ENCODE peak calls at places on chromosomes 6 and 20, in seven cellular contexts. One of them, this sample, is unnamed.

GRCh38 chr20:51639206-51639832 is 96.8 kb upstream of the NFATC2 start:
- DNase-seq in activated effector memory CD4-positive, alpha-beta T cell treated with anti-CD3 and anti-CD28 coated beads, Interleukin-2, amount 50 U/mL, for 16 hours: peak
- DNase-seq in hypothalamus: peak
- DNase-seq in NCI-H748 treated with DMSO at 0.1 percent for 48 hours: peak
- DNase-seq in activated CD4-positive, alpha-beta T cell treated with anti-CD3 and anti-CD28 coated beads for 24 hours: peak
- DNase-seq in dermis microvascular lymphatic vessel endothelial cell: peak
- DNase-seq in GM10248: peak
- DNase-seq in this sample: peak

GRCh38 chr20:35192071-35192872 is 20.4 kb downstream of the PROCR start:
- DNase-seq in activated effector memory CD4-positive, alpha-beta T cell treated with anti-CD3 and anti-CD28 coated beads, Interleukin-2, amount 50 U/mL, for 16 hours: no peak
- DNase-seq in hypothalamus: no peak
- DNase-seq in activated CD4-positive, alpha-beta T cell treated with anti-CD3 and anti-CD28 coated beads for 24 hours: no peak
- DNase-seq in NCI-H748 treated with DMSO at 0.1 percent for 48 hours: no peak
- DNase-seq in dermis microvascular lymphatic vessel endothelial cell: no peak
- DNase-seq in GM10248: no peak
- DNase-seq in this sample: no peak

GRCh38 chr6:138981416-138981815 is 6.6 kb downstream of the REPS1 start:
- DNase-seq in GM10248: no peak
- DNase-seq in hypothalamus: no peak
- DNase-seq in activated effector memory CD4-positive, alpha-beta T cell treated with anti-CD3 and anti-CD28 coated beads, Interleukin-2, amount 50 U/mL, for 16 hours: no peak
- DNase-seq in NCI-H748 treated with DMSO at 0.1 percent for 48 hours: no peak
- DNase-seq in activated CD4-positive, alpha-beta T cell treated with anti-CD3 and anti-CD28 coated beads for 24 hours: no peak
- DNase-seq in dermis microvascular lymphatic vessel endothelial cell: no peak
- DNase-seq in this sample: no peak

GRCh38 chr6:22880686-22881433 is 311.5 kb downstream of the HDGFL1 start:
- DNase-seq in activated CD4-positive, alpha-beta T cell treated with anti-CD3 and anti-CD28 coated beads for 24 hours: no peak
- DNase-seq in activated effector memory CD4-positive, alpha-beta T cell treated with anti-CD3 and anti-CD28 coated beads, Interleukin-2, amount 50 U/mL, for 16 hours: no peak
- DNase-seq in NCI-H748 treated with DMSO at 0.1 percent for 48 hours: no peak
- DNase-seq in GM10248: no peak
- DNase-seq in hypothalamus: no peak
- DNase-seq in dermis microvascular lymphatic vessel endothelial cell: peak
- DNase-seq in this sample: no peak

GRCh38 chr20:22127587-22127986 is 422.1 kb downstream of the PAX1 start:
- DNase-seq in dermis microvascular lymphatic vessel endothelial cell: no peak
- DNase-seq in activated CD4-positive, alpha-beta T cell treated with anti-CD3 and anti-CD28 coated beads for 24 hours: no peak
- DNase-seq in GM10248: no peak
- DNase-seq in NCI-H748 treated with DMSO at 0.1 percent for 48 hours: no peak
- DNase-seq in activated effector memory CD4-positive, alpha-beta T cell treated with anti-CD3 and anti-CD28 coated beads, Interleukin-2, amount 50 U/mL, for 16 hours: no peak
- DNase-seq in hypothalamus: no peak
- DNase-seq in this sample: no peak

GRCh38 chr6:45187841-45188240 is 140.3 kb upstream of the RUNX2 start:
- DNase-seq in GM10248: no peak
- DNase-seq in activated CD4-positive, alpha-beta T cell treated with anti-CD3 and anti-CD28 coated beads for 24 hours: no peak
- DNase-seq in NCI-H748 treated with DMSO at 0.1 percent for 48 hours: no peak
- DNase-seq in hypothalamus: no peak
- DNase-seq in activated effector memory CD4-positive, alpha-beta T cell treated with anti-CD3 and anti-CD28 coated beads, Interleukin-2, amount 50 U/mL, for 16 hours: no peak
- DNase-seq in dermis microvascular lymphatic vessel endothelial cell: no peak
- DNase-seq in this sample: no peak

GRCh38 chr6:14079433-14079832 is 38.1 kb upstream of the CD83 start:
- DNase-seq in GM10248: no peak
- DNase-seq in activated effector memory CD4-positive, alpha-beta T cell treated with anti-CD3 and anti-CD28 coated beads, Interleukin-2, amount 50 U/mL, for 16 hours: no peak
- DNase-seq in activated CD4-positive, alpha-beta T cell treated with anti-CD3 and anti-CD28 coated beads for 24 hours: no peak
- DNase-seq in NCI-H748 treated with DMSO at 0.1 percent for 48 hours: no peak
- DNase-seq in hypothalamus: no peak
- DNase-seq in dermis microvascular lymphatic vessel endothelial cell: no peak
- DNase-seq in this sample: no peak

GRCh38 chr6:33413200-33413599 is 2.4 kb downstream of the PHF1 start:
- DNase-seq in activated effector memory CD4-positive, alpha-beta T cell treated with anti-CD3 and anti-CD28 coated beads, Interleukin-2, amount 50 U/mL, for 16 hours: no peak
- DNase-seq in activated CD4-positive, alpha-beta T cell treated with anti-CD3 and anti-CD28 coated beads for 24 hours: no peak
- DNase-seq in GM10248: no peak
- DNase-seq in NCI-H748 treated with DMSO at 0.1 percent for 48 hours: no peak
- DNase-seq in hypothalamus: no peak
- DNase-seq in dermis microvascular lymphatic vessel endothelial cell: no peak
- DNase-seq in this sample: no peak

GRCh38 chr20:61812771-61813485 is 252.8 kb downstream of the TAF4 start:
- DNase-seq in dermis microvascular lymphatic vessel endothelial cell: no peak
- DNase-seq in NCI-H748 treated with DMSO at 0.1 percent for 48 hours: no peak
- DNase-seq in GM10248: no peak
- DNase-seq in hypothalamus: no peak
- DNase-seq in activated effector memory CD4-positive, alpha-beta T cell treated with anti-CD3 and anti-CD28 coated beads, Interleukin-2, amount 50 U/mL, for 16 hours: no peak
- DNase-seq in activated CD4-positive, alpha-beta T cell treated with anti-CD3 and anti-CD28 coated beads for 24 hours: no peak
- DNase-seq in this sample: no peak

GRCh38 chr6:36120979-36121706 is 9.2 kb upstream of the MAPK13 start:
- DNase-seq in GM10248: no peak
- DNase-seq in activated effector memory CD4-positive, alpha-beta T cell treated with anti-CD3 and anti-CD28 coated beads, Interleukin-2, amount 50 U/mL, for 16 hours: peak
- DNase-seq in activated CD4-positive, alpha-beta T cell treated with anti-CD3 and anti-CD28 coated beads for 24 hours: no peak
- DNase-seq in NCI-H748 treated with DMSO at 0.1 percent for 48 hours: no peak
- DNase-seq in dermis microvascular lymphatic vessel endothelial cell: peak
- DNase-seq in hypothalamus: no peak
- DNase-seq in this sample: peak

GRCh38 chr20:44924526-44924925 is 14.7 kb downstream of the PABPC1L start:
- DNase-seq in hypothalamus: no peak
- DNase-seq in activated CD4-positive, alpha-beta T cell treated with anti-CD3 and anti-CD28 coated beads for 24 hours: no peak
- DNase-seq in GM10248: no peak
- DNase-seq in dermis microvascular lymphatic vessel endothelial cell: no peak
- DNase-seq in NCI-H748 treated with DMSO at 0.1 percent for 48 hours: no peak
- DNase-seq in activated effector memory CD4-positive, alpha-beta T cell treated with anti-CD3 and anti-CD28 coated beads, Interleukin-2, amount 50 U/mL, for 16 hours: no peak
- DNase-seq in this sample: no peak

GRCh38 chr6:53258774-53259155 is 90.0 kb downstream of the ELOVL5 start:
- DNase-seq in activated effector memory CD4-positive, alpha-beta T cell treated with anti-CD3 and anti-CD28 coated beads, Interleukin-2, amount 50 U/mL, for 16 hours: no peak
- DNase-seq in GM10248: no peak
- DNase-seq in dermis microvascular lymphatic vessel endothelial cell: no peak
- DNase-seq in NCI-H748 treated with DMSO at 0.1 percent for 48 hours: no peak
- DNase-seq in activated CD4-positive, alpha-beta T cell treated with anti-CD3 and anti-CD28 coated beads for 24 hours: no peak
- DNase-seq in hypothalamus: no peak
- DNase-seq in this sample: no peak

GRCh38 chr6:26383624-26384417 is 913 bp downstream of the BTN2A2 start:
- DNase-seq in GM10248: no peak
- DNase-seq in NCI-H748 treated with DMSO at 0.1 percent for 48 hours: peak
- DNase-seq in dermis microvascular lymphatic vessel endothelial cell: peak
- DNase-seq in activated CD4-positive, alpha-beta T cell treated with anti-CD3 and anti-CD28 coated beads for 24 hours: no peak
- DNase-seq in activated effector memory CD4-positive, alpha-beta T cell treated with anti-CD3 and anti-CD28 coated beads, Interleukin-2, amount 50 U/mL, for 16 hours: no peak
- DNase-seq in hypothalamus: no peak
- DNase-seq in this sample: peak

GRCh38 chr6:26322645-26323482 is 42.1 kb upstream of the BTN3A2 start:
- DNase-seq in hypothalamus: peak
- DNase-seq in activated effector memory CD4-positive, alpha-beta T cell treated with anti-CD3 and anti-CD28 coated beads, Interleukin-2, amount 50 U/mL, for 16 hours: peak
- DNase-seq in activated CD4-positive, alpha-beta T cell treated with anti-CD3 and anti-CD28 coated beads for 24 hours: peak
- DNase-seq in GM10248: peak
- DNase-seq in dermis microvascular lymphatic vessel endothelial cell: peak
- DNase-seq in NCI-H748 treated with DMSO at 0.1 percent for 48 hours: peak
- DNase-seq in this sample: peak

GRCh38 chr6:50974319-50974718 is 155.6 kb downstream of the TFAP2B start:
- DNase-seq in hypothalamus: no peak
- DNase-seq in dermis microvascular lymphatic vessel endothelial cell: no peak
- DNase-seq in activated CD4-positive, alpha-beta T cell treated with anti-CD3 and anti-CD28 coated beads for 24 hours: no peak
- DNase-seq in activated effector memory CD4-positive, alpha-beta T cell treated with anti-CD3 and anti-CD28 coated beads, Interleukin-2, amount 50 U/mL, for 16 hours: no peak
- DNase-seq in NCI-H748 treated with DMSO at 0.1 percent for 48 hours: no peak
- DNase-seq in GM10248: no peak
- DNase-seq in this sample: no peak

GRCh38 chr6:2124260-2124709 is 121.1 kb downstream of the GMDS start:
- DNase-seq in NCI-H748 treated with DMSO at 0.1 percent for 48 hours: no peak
- DNase-seq in dermis microvascular lymphatic vessel endothelial cell: peak
- DNase-seq in activated effector memory CD4-positive, alpha-beta T cell treated with anti-CD3 and anti-CD28 coated beads, Interleukin-2, amount 50 U/mL, for 16 hours: no peak
- DNase-seq in hypothalamus: no peak
- DNase-seq in activated CD4-positive, alpha-beta T cell treated with anti-CD3 and anti-CD28 coated beads for 24 hours: no peak
- DNase-seq in GM10248: no peak
- DNase-seq in this sample: no peak

GRCh38 chr20:54706581-54706980 is 231.2 kb downstream of the DOK5 start:
- DNase-seq in activated effector memory CD4-positive, alpha-beta T cell treated with anti-CD3 and anti-CD28 coated beads, Interleukin-2, amount 50 U/mL, for 16 hours: no peak
- DNase-seq in dermis microvascular lymphatic vessel endothelial cell: no peak
- DNase-seq in GM10248: no peak
- DNase-seq in hypothalamus: no peak
- DNase-seq in activated CD4-positive, alpha-beta T cell treated with anti-CD3 and anti-CD28 coated beads for 24 hours: no peak
- DNase-seq in NCI-H748 treated with DMSO at 0.1 percent for 48 hours: no peak
- DNase-seq in this sample: no peak

GRCh38 chr6:141451176-141451507 is 681.6 kb upstream of the GJE1 start:
- DNase-seq in NCI-H748 treated with DMSO at 0.1 percent for 48 hours: no peak
- DNase-seq in GM10248: no peak
- DNase-seq in activated CD4-positive, alpha-beta T cell treated with anti-CD3 and anti-CD28 coated beads for 24 hours: no peak
- DNase-seq in activated effector memory CD4-positive, alpha-beta T cell treated with anti-CD3 and anti-CD28 coated beads, Interleukin-2, amount 50 U/mL, for 16 hours: no peak
- DNase-seq in dermis microvascular lymphatic vessel endothelial cell: no peak
- DNase-seq in hypothalamus: no peak
- DNase-seq in this sample: no peak

GRCh38 chr20:43916875-43917371 is 2.3 kb downstream of the TOX2 start:
- DNase-seq in NCI-H748 treated with DMSO at 0.1 percent for 48 hours: no peak
- DNase-seq in activated effector memory CD4-positive, alpha-beta T cell treated with anti-CD3 and anti-CD28 coated beads, Interleukin-2, amount 50 U/mL, for 16 hours: no peak
- DNase-seq in GM10248: peak
- DNase-seq in activated CD4-positive, alpha-beta T cell treated with anti-CD3 and anti-CD28 coated beads for 24 hours: no peak
- DNase-seq in dermis microvascular lymphatic vessel endothelial cell: no peak
- DNase-seq in hypothalamus: no peak
- DNase-seq in this sample: peak

GRCh38 chr6:34531580-34532201 is 24.4 kb downstream of the SPDEF start:
- DNase-seq in GM10248: peak
- DNase-seq in NCI-H748 treated with DMSO at 0.1 percent for 48 hours: no peak
- DNase-seq in activated effector memory CD4-positive, alpha-beta T cell treated with anti-CD3 and anti-CD28 coated beads, Interleukin-2, amount 50 U/mL, for 16 hours: no peak
- DNase-seq in dermis microvascular lymphatic vessel endothelial cell: peak
- DNase-seq in activated CD4-positive, alpha-beta T cell treated with anti-CD3 and anti-CD28 coated beads for 24 hours: no peak
- DNase-seq in hypothalamus: peak
- DNase-seq in this sample: peak

GRCh38 chr20:41141153-41141815 is 3.9 kb downstream of the PLCG1 start:
- DNase-seq in hypothalamus: no peak
- DNase-seq in activated CD4-positive, alpha-beta T cell treated with anti-CD3 and anti-CD28 coated beads for 24 hours: no peak
- DNase-seq in activated effector memory CD4-positive, alpha-beta T cell treated with anti-CD3 and anti-CD28 coated beads, Interleukin-2, amount 50 U/mL, for 16 hours: peak
- DNase-seq in NCI-H748 treated with DMSO at 0.1 percent for 48 hours: no peak
- DNase-seq in GM10248: no peak
- DNase-seq in dermis microvascular lymphatic vessel endothelial cell: peak
- DNase-seq in this sample: no peak

GRCh38 chr20:22403860-22404608 is 180.3 kb downstream of the FOXA2 start:
- DNase-seq in NCI-H748 treated with DMSO at 0.1 percent for 48 hours: peak
- DNase-seq in activated CD4-positive, alpha-beta T cell treated with anti-CD3 and anti-CD28 coated beads for 24 hours: no peak
- DNase-seq in activated effector memory CD4-positive, alpha-beta T cell treated with anti-CD3 and anti-CD28 coated beads, Interleukin-2, amount 50 U/mL, for 16 hours: no peak
- DNase-seq in hypothalamus: no peak
- DNase-seq in GM10248: no peak
- DNase-seq in dermis microvascular lymphatic vessel endothelial cell: no peak
- DNase-seq in this sample: peak

GRCh38 chr6:96089173-96089572 is 73.4 kb downstream of the FUT9 start:
- DNase-seq in GM10248: no peak
- DNase-seq in NCI-H748 treated with DMSO at 0.1 percent for 48 hours: peak
- DNase-seq in activated effector memory CD4-positive, alpha-beta T cell treated with anti-CD3 and anti-CD28 coated beads, Interleukin-2, amount 50 U/mL, for 16 hours: no peak
- DNase-seq in activated CD4-positive, alpha-beta T cell treated with anti-CD3 and anti-CD28 coated beads for 24 hours: no peak
- DNase-seq in dermis microvascular lymphatic vessel endothelial cell: no peak
- DNase-seq in hypothalamus: no peak
- DNase-seq in this sample: peak

GRCh38 chr6:83198486-83199172 is 5.5 kb downstream of the RWDD2A start:
- DNase-seq in dermis microvascular lymphatic vessel endothelial cell: peak
- DNase-seq in activated effector memory CD4-positive, alpha-beta T cell treated with anti-CD3 and anti-CD28 coated beads, Interleukin-2, amount 50 U/mL, for 16 hours: no peak
- DNase-seq in GM10248: no peak
- DNase-seq in activated CD4-positive, alpha-beta T cell treated with anti-CD3 and anti-CD28 coated beads for 24 hours: no peak
- DNase-seq in NCI-H748 treated with DMSO at 0.1 percent for 48 hours: no peak
- DNase-seq in hypothalamus: no peak
- DNase-seq in this sample: no peak

GRCh38 chr20:32605167-32605656 is 20.1 kb upstream of the NOL4L start:
- DNase-seq in activated effector memory CD4-positive, alpha-beta T cell treated with anti-CD3 and anti-CD28 coated beads, Interleukin-2, amount 50 U/mL, for 16 hours: no peak
- DNase-seq in hypothalamus: peak
- DNase-seq in activated CD4-positive, alpha-beta T cell treated with anti-CD3 and anti-CD28 coated beads for 24 hours: no peak
- DNase-seq in GM10248: no peak
- DNase-seq in dermis microvascular lymphatic vessel endothelial cell: no peak
- DNase-seq in NCI-H748 treated with DMSO at 0.1 percent for 48 hours: no peak
- DNase-seq in this sample: no peak

GRCh38 chr6:85464260-85464644 is 14.4 kb downstream of the NT5E start:
- DNase-seq in GM10248: no peak
- DNase-seq in dermis microvascular lymphatic vessel endothelial cell: peak
- DNase-seq in activated CD4-positive, alpha-beta T cell treated with anti-CD3 and anti-CD28 coated beads for 24 hours: no peak
- DNase-seq in hypothalamus: no peak
- DNase-seq in NCI-H748 treated with DMSO at 0.1 percent for 48 hours: no peak
- DNase-seq in activated effector memory CD4-positive, alpha-beta T cell treated with anti-CD3 and anti-CD28 coated beads, Interleukin-2, amount 50 U/mL, for 16 hours: peak
- DNase-seq in this sample: no peak